ENCODE peak calls at places on chromosomes 16 and 17, in nine cellular contexts. Z, X, I, A, R, Y, V, W and F are unnamed samples.

GRCh38 chr16:11964761-11965539 is at the start of gene TNFRSF17:
- DNase-seq in R (peak; percentile 13), W (peak; percentile 94), V (no peak), A (no peak), Z (no peak), Y (no peak), I (no peak), X (no peak), F (no peak)

GRCh38 chr17:78541488-78542237 is 35.5 kb downstream of the DNAH17 start:
- DNase-seq in X (no peak), W (no peak), Z (no peak), R (no peak), I (no peak), Y (no peak), V (no peak), A (no peak), F (no peak)

GRCh38 chr16:67936124-67936875 is at the start of gene PSMB10:
- DNase-seq in Y (peak; percentile 73), X (peak; percentile 64), R (no peak), I (peak; percentile 84), V (peak; percentile 40), W (no peak), Z (peak; percentile 38), A (peak; percentile 83), F (peak; percentile 50)

GRCh38 chr16:85279874-85280545 is 167.7 kb upstream of the CIBAR2 start:
- DNase-seq in V (peak; percentile 87), Y (peak; percentile 75), A (no peak), R (peak; percentile 32), W (no peak), X (no peak), Z (no peak), I (no peak), F (peak; percentile 38)

GRCh38 chr17:73455050-73455687 is 143.4 kb upstream of the CDC42EP4 start:
- DNase-seq in R (peak; percentile 26), X (no peak), Y (no peak), Z (no peak), A (peak; percentile 40), W (no peak), V (no peak), I (peak; percentile 68), F (peak; percentile 34)

GRCh38 chr17:63993368-63993990 is 4.7 kb upstream of the PRR29 start:
- DNase-seq in A (no peak), W (no peak), R (no peak), Y (no peak), Z (no peak), I (peak; percentile 47), X (peak; percentile 1), V (no peak), F (peak; percentile 21)

GRCh38 chr16:86874141-86874540 is 295.8 kb downstream of the FOXL1 start:
- DNase-seq in I (no peak), W (no peak), R (no peak), Y (no peak), X (peak; percentile 58), V (peak; percentile 23), Z (no peak), A (no peak), F (no peak)

GRCh38 chr16:76837872-76838271 is 353.1 kb upstream of the MON1B start:
- DNase-seq in R (no peak), Y (no peak), Z (no peak), A (no peak), X (no peak), W (no peak), V (no peak), I (no peak), F (no peak)

GRCh38 chr16:56352351-56353053 is 72.8 kb downstream of the AMFR start:
- DNase-seq in V (no peak), Y (peak; percentile 37), R (no peak), X (no peak), A (no peak), I (peak; percentile 38), W (no peak), Z (no peak), F (no peak)

GRCh38 chr16:51884773-51885172 is 662.2 kb downstream of the TOX3 start:
- DNase-seq in W (no peak), R (no peak), V (no peak), Y (no peak), A (no peak), I (no peak), X (no peak), Z (no peak), F (no peak)

GRCh38 chr16:73878616-73879015 is 418.0 kb upstream of the PSMD7 start:
- DNase-seq in I (no peak), V (no peak), W (peak; percentile 3), A (no peak), Y (no peak), Z (peak; percentile 68), R (no peak), X (peak; percentile 27), F (no peak)

GRCh38 chr16:51431517-51432241 is 280.6 kb upstream of the SALL1 start:
- DNase-seq in Y (no peak), R (peak; percentile 8), W (no peak), V (no peak), X (peak; percentile 26), Z (peak; percentile 95), A (no peak), I (no peak), F (peak; percentile 64)

GRCh38 chr16:67278773-67279295 is 498 bp upstream of the PLEKHG4 start:
- DNase-seq in Y (peak; percentile 56), W (no peak), A (peak; percentile 51), Z (no peak), X (peak; percentile 28), I (no peak), R (peak; percentile 40), V (peak; percentile 34), F (no peak)

GRCh38 chr16:22816475-22816874 is 2.5 kb downstream of the HS3ST2 start:
- DNase-seq in V (no peak), A (no peak), W (no peak), Z (no peak), R (no peak), Y (no peak), I (peak; percentile 68), X (no peak), F (no peak)

GRCh38 chr16:55834044-55834443 is 1.1 kb upstream of the CES1 start:
- DNase-seq in Y (no peak), I (no peak), V (no peak), R (no peak), A (no peak), W (peak; percentile 31), Z (no peak), X (no peak), F (no peak)

DNA sequence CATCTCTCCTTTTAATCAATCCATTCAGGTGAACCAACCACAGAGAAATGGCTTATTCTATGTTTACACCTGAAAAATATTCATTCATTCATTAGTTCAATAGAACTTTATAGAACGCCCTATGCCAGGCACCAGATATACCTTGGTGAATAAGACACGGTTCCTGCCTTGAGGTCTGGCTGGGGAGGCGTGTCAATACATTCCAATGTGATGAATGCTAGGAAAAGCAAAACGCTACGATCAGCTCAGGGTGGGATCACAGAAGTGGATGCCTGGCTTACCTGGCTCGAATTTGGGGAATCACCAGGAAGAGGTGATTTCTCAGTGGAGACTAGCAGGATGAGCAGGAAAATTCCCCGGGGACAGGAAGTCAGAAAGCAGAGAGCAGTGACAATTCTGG is 17.5 kb upstream of the WFIKKN2 start:
- DNase-seq in X (no peak), A (no peak), Y (no peak), R (no peak), V (no peak), W (no peak), I (no peak), Z (no peak), F (no peak)
- H3K4me3 ChIP-seq in X (no peak overlapping the region), A (no peak overlapping the region), Y (no peak overlapping the region), R (no peak overlapping the region), V (no peak overlapping the region), W (no peak overlapping the region), I (no peak overlapping the region), Z (no peak overlapping the region), F (no peak overlapping the region)

DNA sequence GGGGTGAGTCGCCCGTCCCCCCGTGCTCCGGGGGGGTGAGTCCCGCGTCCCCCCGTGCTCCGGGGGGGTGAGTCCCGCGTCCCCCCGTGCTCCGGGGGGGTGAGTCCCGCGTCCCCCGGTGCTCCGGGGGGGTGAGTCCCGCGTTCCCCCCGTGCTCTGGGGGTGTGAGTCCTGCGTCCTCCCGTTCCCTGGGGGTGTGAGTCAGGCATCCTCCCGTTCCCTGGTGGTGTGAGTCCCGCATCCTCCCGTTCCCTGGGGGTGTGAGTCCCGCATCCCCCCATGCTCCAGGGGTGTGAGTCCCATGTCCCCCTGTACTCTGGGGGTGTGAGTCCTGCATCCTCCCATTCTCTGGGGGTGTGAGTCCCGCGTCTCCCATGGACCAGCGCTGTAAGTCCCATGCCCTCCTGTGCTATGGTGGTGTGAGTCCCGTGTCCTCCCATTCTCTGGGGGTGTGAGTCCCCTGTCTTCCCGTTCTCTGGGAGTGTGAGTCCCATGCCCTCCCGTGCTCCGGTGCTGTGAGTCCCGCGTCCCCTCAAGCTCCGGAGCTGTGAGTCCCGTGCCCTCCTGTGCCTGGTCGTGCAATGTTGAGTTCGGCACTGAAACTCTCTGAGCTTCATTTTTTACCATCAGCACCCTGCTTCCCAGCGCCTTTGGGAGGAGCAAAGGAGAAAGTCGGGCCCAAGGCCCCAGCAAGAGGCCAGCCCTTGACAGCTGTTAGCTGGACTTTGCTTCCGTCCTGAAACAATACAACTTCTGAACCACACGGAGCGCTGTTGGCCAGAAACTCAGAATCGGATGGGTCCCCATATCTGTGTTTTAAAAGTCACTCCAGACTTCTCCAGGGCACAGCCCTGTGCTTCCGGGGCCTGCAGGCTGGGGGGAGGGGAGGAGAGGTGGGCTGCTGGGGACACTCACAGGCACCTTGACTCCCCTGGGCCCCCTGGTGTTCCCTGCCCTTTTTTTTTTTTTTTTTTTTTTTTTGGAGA is 11.5 kb upstream of the ZC3H18 start:
- DNase-seq in Z (no peak), R (peak; percentile 89), I (no peak), A (peak; percentile 85), W (no peak), Y (peak; percentile 87), X (peak; percentile 64), V (peak; percentile 80), F (peak; percentile 49)
- TF ChIP-seq CTCF in Z (peak; percentile 43), R (peak; percentile 72), I (no peak), A (no peak), W (peak; percentile 34), Y (peak; percentile 47), X (peak; percentile 47), V (peak; percentile 65), F (peak; percentile 23)

DNA sequence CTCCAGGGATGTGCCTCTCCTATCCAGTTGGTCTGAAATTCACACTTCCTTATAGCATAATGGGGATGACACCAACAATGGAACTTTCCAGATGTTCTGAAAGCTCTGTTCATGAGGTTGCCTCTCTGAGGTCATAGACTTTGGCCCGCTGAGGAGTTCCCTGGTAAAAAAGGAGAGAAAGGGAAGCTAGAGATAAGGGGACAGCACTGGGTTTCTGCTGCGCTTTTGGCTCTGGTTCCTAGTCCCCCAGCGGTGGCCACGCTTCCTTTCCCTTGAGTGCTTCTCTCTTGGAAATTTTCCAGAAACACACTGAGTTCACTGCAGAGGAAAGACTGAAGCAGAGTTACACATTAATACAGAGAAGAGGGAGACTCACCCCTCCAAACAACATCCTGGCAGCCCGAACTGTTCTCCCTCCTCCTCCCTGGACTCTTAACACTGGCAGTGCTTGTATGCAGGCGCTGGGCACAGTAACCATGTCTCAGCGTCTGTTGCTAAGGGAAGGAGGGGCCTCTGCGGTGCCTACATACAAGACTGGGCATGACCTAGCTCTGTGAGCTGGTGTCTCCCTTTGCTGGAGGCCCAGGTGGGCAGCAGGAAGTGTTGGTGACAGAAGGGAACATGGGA is at the start of gene DNAH3:
- DNase-seq in V (no peak), W (no peak), X (no peak), A (no peak), R (peak; percentile 23), I (no peak), Y (no peak), Z (no peak), F (no peak)
- H3K4me3 ChIP-seq in V (no peak within 1 kb of the TSS), W (no peak within 1 kb of the TSS), X (no peak within 1 kb of the TSS), A (no peak within 1 kb of the TSS), R (no peak within 1 kb of the TSS), I (no peak within 1 kb of the TSS), Y (no peak within 1 kb of the TSS), Z (no peak within 1 kb of the TSS), F (no peak within 1 kb of the TSS)

GRCh38 chr17:69524854-69525253 is 110.4 kb downstream of the MAP2K6 start:
- DNase-seq in Y (no peak), I (no peak), A (no peak), Z (no peak), W (no peak), X (no peak), V (no peak), R (no peak), F (no peak)
- TF ChIP-seq CTCF in Y (no peak), I (no peak), A (no peak), Z (peak; percentile 9), W (no peak), X (no peak), V (peak; percentile 13), R (no peak), F (no peak)